ENCODE peak calls at places on chromosomes 11 and 22, in eight cellular contexts. T is effector memory CD4-positive, alpha-beta T cell; Q is CD8-positive, alpha-beta T cell; S is tibial nerve; Y is right lobe of liver; M is adrenal gland; B is WERI-Rb-1; K is T-helper 17 cell. U is an unnamed sample. For H3K9me3, the result is how much of the 10 kb centered on the place peaks cover.

GRCh38 chr22:37370306-37370979 is 56.8 kb downstream of the ELFN2 start:
- DNase-seq in M (no peak), B (no peak), Y (peak), S (peak), K (no peak), Q (no peak), T (no peak), U (peak)

GRCh38 chr11:69644071-69644961 is 3.4 kb downstream of the CCND1 start:
- DNase-seq in S (peak), Y (peak), K (no peak), B (peak), T (no peak), Q (no peak), M (peak), U (peak)

GRCh38 chr11:114614127-114614720 is 18.6 kb upstream of the NXPE4 start:
- DNase-seq in Q (no peak), M (no peak), K (no peak), Y (no peak), T (no peak), B (no peak), S (no peak), U (no peak)

GRCh38 chr11:24239016-24239720 is 257.7 kb upstream of the LUZP2 start:
- DNase-seq in Y (no peak), Q (no peak), B (peak), T (no peak), S (no peak), M (no peak), K (no peak), U (no peak)

GRCh38 chr22:30523646-30524489 is 18.4 kb upstream of the SEC14L4 start:
- DNase-seq in Y (no peak), T (no peak), S (no peak), M (no peak), Q (no peak), K (no peak), B (no peak), U (no peak)

GRCh38 chr11:117843666-117844484 is 19.3 kb upstream of the FXYD2 start:
- DNase-seq in Q (peak), S (peak), B (peak), Y (peak), M (peak), K (peak), T (peak), U (peak)

GRCh38 chr11:15127341-15127740 is 12.6 kb downstream of the INSC start:
- DNase-seq in T (no peak), K (no peak), Y (no peak), S (no peak), B (no peak), M (no peak), Q (no peak), U (no peak)

GRCh38 chr11:102613455-102613854 is 11.7 kb downstream of the MMP20 start:
- DNase-seq in K (no peak), S (no peak), Y (no peak), B (no peak), Q (no peak), M (no peak), T (no peak), U (no peak)

GRCh38 chr11:26572770-26573402 is 823 bp upstream of the MUC15 start:
- DNase-seq in T (no peak), B (no peak), K (no peak), M (no peak), S (no peak), Y (no peak), Q (no peak), U (no peak)

GRCh38 chr11:90220391-90220790 is 2.5 kb downstream of the CHORDC1 start:
- DNase-seq in T (no peak), B (no peak), S (no peak), K (no peak), Q (no peak), M (no peak), Y (no peak), U (no peak)

GRCh38 chr22:27801197-27801615 is 350 bp downstream of the MN1 start:
- DNase-seq in K (peak), Y (no peak), Q (peak), M (peak), B (peak), T (no peak), S (no peak), U (no peak)

GRCh38 chr22:42314709-42315391 is 44.4 kb upstream of the TCF20 start:
- DNase-seq in S (no peak), M (no peak), Y (no peak), T (no peak), Q (peak), B (no peak), K (no peak), U (no peak)

GRCh38 chr11:112159098-112159761 is 4.7 kb downstream of the IL18 start:
- DNase-seq in M (no peak), Q (no peak), S (no peak), K (no peak), B (no peak), Y (no peak), T (no peak), U (no peak)

GRCh38 chr11:75635009-75635909 is 33.6 kb downstream of the MAP6 start:
- DNase-seq in M (no peak), K (no peak), Y (no peak), T (no peak), Q (no peak), B (peak), S (peak), U (peak)

GRCh38 chr22:49166746-49167145 is 660.9 kb downstream of the BRD1 start:
- DNase-seq in T (no peak), B (no peak), Q (no peak), S (no peak), M (no peak), Y (no peak), K (no peak), U (no peak)
- H3K9me3 ChIP-seq in T (under half), B (under half), Q (under half), S (under half), M (under half), Y (under half), K (under half), U (under half)

GRCh38 chr22:48639021-48639795 is 1188.5 kb downstream of the BRD1 start:
- DNase-seq in Y (no peak), K (no peak), B (no peak), S (no peak), Q (no peak), T (no peak), M (no peak), U (no peak)
- H3K9me3 ChIP-seq in Y (under half), K (under half), B (under half), S (under half), Q (under half), T (under half), M (under half), U (under half)

DNA sequence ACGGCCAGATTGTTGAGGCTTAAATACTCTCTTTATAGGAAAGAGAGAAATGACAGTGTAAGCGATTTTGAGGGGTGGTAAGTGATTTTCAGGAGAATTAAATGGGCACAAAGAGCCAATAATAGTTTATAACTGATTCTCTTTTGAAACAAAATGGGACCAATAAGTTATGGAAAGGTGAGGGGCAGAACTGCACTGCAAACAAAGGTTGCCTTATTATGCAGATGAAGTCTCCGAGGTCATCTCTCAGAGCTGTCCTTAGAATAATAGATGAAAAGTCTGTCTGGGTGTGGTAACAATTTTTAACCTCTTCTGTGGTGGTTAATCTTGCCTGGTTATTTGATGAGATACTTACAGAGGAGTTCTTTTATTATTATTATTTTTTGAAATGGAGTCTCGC is 14.7 kb upstream of the CRTAM start:
- DNase-seq in S (no peak), Y (no peak), B (no peak), K (no peak), M (no peak), T (no peak), Q (no peak), U (no peak)
- H3K9me3 ChIP-seq in S (under half), Y (under half), B (under half), K (under half), M (under half), T (under half), Q (under half), U (under half)

GRCh38 chr11:103794262-103794661 is 242.2 kb upstream of the DDI1 start:
- DNase-seq in Y (no peak), Q (no peak), M (no peak), T (no peak), K (no peak), B (no peak), S (no peak), U (no peak)

GRCh38 chr11:103792981-103793468 is 243.4 kb upstream of the DDI1 start:
- DNase-seq in Q (no peak), S (no peak), T (no peak), B (no peak), Y (no peak), M (no peak), K (no peak), U (no peak)

GRCh38 chr11:103798456-103798855 is 238.0 kb upstream of the DDI1 start:
- DNase-seq in T (no peak), K (no peak), Y (no peak), Q (no peak), M (no peak), S (no peak), B (no peak), U (no peak)

GRCh38 chr11:103800406-103801114 is 235.9 kb upstream of the DDI1 start:
- DNase-seq in M (no peak), K (no peak), T (no peak), S (no peak), Q (no peak), Y (no peak), B (peak), U (no peak)

GRCh38 chr11:103798029-103798428 is 238.4 kb upstream of the DDI1 start:
- DNase-seq in Y (no peak), S (no peak), K (no peak), T (no peak), B (no peak), Q (no peak), M (no peak), U (no peak)
- H3K9me3 ChIP-seq in Y (under half), S (under half), K (under half), T (under half), B (under half), Q (under half), M (under half), U (under half)

GRCh38 chr22:48580481-48580970 is 1247.1 kb downstream of the BRD1 start:
- DNase-seq in M (no peak), K (no peak), T (no peak), S (no peak), B (no peak), Q (no peak), Y (no peak), U (no peak)

GRCh38 chr22:48581206-48581766 is 1246.4 kb downstream of the BRD1 start:
- DNase-seq in K (no peak), T (no peak), Q (no peak), B (no peak), M (no peak), S (no peak), Y (no peak), U (no peak)

GRCh38 chr22:48579035-48579914 is 1248.4 kb downstream of the BRD1 start:
- DNase-seq in K (no peak), T (no peak), B (no peak), Y (no peak), M (no peak), Q (no peak), S (no peak), U (no peak)

GRCh38 chr22:48578138-48579034 is 1249.3 kb downstream of the BRD1 start:
- DNase-seq in S (no peak), Y (no peak), T (no peak), M (no peak), Q (no peak), B (no peak), K (no peak), U (no peak)

DNA sequence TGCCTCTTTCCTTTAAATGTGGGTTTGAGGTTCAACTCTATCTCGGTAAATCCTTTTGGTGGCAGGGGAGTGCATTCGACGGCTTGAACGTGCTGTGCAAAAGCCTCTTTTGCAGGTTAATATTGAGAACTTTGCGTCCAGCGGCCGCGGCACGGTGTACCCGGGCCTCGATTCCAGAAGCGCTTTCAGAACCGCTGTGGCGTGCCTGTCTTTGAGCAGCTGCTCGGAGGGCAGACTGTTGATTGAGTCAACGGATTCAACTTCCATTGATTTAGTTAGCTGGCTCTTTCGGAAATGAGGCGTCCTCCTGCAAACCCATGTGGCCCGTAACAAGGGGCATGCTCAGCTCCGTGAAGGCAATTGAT is 1247.8 kb downstream of the BRD1 start:
- DNase-seq in K (no peak), M (no peak), B (no peak), Y (no peak), T (no peak), Q (no peak), S (no peak), U (no peak)
- H3K9me3 ChIP-seq in K (under half), M (under half), B (under half), Y (under half), T (under half), Q (under half), S (under half), U (under half)

GRCh38 chr11:2651054-2651617 is 48.7 kb downstream of the KCNQ1OT1 start:
- DNase-seq in Q (no peak), S (no peak), B (no peak), K (no peak), Y (no peak), M (no peak), T (no peak), U (no peak)
- H3K9me3 ChIP-seq in Q (under half), S (half or more), B (under half), K (under half), Y (under half), M (under half), T (under half), U (under half)

GRCh38 chr22:47202819-47203553 is 440.5 kb downstream of the TBC1D22A start:
- DNase-seq in S (no peak), B (no peak), T (no peak), Q (no peak), K (no peak), M (no peak), Y (no peak), U (peak)
- H3K9me3 ChIP-seq in S (under half), B (under half), T (under half), Q (under half), K (under half), M (under half), Y (under half), U (under half)

GRCh38 chr11:47295385-47295784 is 25.5 kb downstream of the MADD start:
- DNase-seq in S (no peak), T (no peak), M (no peak), Y (no peak), B (no peak), K (no peak), Q (no peak), U (no peak)

GRCh38 chr11:47296045-47296444 is 26.1 kb downstream of the MADD start:
- DNase-seq in T (no peak), B (no peak), Q (no peak), M (no peak), Y (no peak), K (no peak), S (no peak), U (no peak)

GRCh38 chr11:47302853-47303252 is 32.9 kb downstream of the MADD start:
- DNase-seq in T (no peak), Q (no peak), K (no peak), M (no peak), Y (no peak), B (no peak), S (no peak), U (no peak)

DNA sequence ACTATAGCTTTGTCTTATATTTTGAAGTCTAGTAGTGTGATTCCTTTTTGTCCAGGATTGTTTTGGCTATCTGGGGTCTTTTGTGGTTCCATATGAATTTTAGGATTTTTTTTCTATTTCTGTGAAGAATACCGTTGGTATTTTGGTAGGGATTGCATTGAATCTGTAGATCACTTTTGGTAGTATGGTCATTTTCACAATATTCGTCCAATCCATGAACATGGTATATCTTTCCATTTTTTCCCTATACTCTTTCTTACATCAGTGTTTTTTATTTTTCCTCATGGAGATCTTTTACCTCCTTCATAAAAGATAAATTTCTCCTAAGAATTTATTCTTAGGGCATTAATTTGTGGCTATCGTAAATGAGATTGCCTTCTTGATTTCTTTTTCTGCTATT is 29.1 kb downstream of the MADD start:
- DNase-seq in B (no peak), Q (no peak), T (no peak), M (no peak), S (no peak), K (no peak), Y (no peak), U (no peak)
- H3K9me3 ChIP-seq in B (under half), Q (under half), T (under half), M (under half), S (under half), K (under half), Y (under half), U (under half)

DNA sequence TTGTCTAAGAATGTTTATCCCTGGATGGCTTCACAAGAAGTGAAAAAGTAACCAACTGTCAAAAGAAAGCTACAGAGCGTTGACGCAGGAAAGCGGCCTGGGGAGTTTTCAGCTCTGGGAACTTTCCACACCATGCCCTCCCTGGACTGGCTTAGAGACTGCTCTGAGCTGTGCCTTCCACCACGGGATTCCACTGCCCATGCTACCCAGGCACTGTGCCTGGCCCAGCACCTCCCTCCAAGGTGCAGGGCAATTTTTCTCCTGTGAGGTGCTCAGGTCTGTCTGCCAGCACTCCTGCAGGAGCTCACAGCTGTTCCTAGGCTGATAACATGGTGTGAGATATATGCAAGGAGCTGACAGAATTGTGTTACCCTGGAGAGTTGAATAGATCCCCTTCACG is 258.2 kb upstream of the B3GAT1 start:
- DNase-seq in T (no peak), M (no peak), Y (no peak), S (no peak), K (no peak), B (no peak), Q (no peak), U (peak)
- H3K9me3 ChIP-seq in T (under half), M (under half), Y (under half), S (under half), K (under half), B (under half), Q (under half), U (under half)

DNA sequence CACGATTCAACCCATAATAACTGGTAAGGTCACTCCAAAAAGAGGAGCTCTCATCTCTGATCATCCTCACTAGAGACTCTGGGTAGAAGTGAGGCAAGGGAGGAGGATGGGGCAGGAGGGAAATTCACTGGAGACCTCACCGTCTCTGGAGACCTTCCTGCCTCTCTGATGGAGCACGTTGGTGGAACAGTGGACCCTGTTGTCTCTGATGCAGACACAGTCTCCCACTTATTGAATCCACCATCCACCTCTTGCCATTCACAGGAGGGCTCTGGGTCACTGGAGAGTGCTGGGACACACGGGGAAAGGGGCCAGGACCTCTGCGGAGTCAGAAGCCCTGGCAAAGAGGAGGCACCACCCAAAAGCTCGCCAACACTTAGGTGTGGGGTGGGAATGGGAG is 137.6 kb upstream of the SEZ6L start:
- DNase-seq in M (no peak), T (no peak), B (no peak), Y (no peak), Q (no peak), K (no peak), S (no peak), U (no peak)
- H3K9me3 ChIP-seq in M (under half), T (under half), B (under half), Y (under half), Q (under half), K (under half), S (under half), U (under half)

U was measured in sigmoid colon.